ENCODE peak calls at places on chromosomes 1 and 21, in eight cellular contexts. O is AG10803, P is HFFc6, Q is fibroblast of lung, A is fibroblast of pulmonary artery, N is esophagus squamous epithelium, H is dorsolateral prefrontal cortex, E is fibroblast of the aortic adventitia. S is an unnamed sample.

GRCh38 chr1:38152351-38153082 is 105.9 kb upstream of the POU3F1 start:
- DNase-seq in Q (no peak), P (no peak), E (no peak), A (no peak), H (no peak), O (no peak), N (no peak), S (peak; percentile 54)

GRCh38 chr1:175663991-175664390 is 79.4 kb downstream of the TNR start:
- DNase-seq in P (no peak), O (no peak), H (no peak), E (no peak), N (no peak), Q (no peak), A (no peak), S (no peak)

GRCh38 chr1:67558449-67559193 is 126.4 kb upstream of the GADD45A start:
- DNase-seq in A (no peak), N (no peak), O (no peak), Q (no peak), P (no peak), H (no peak), E (no peak), S (no peak)

GRCh38 chr1:116537439-116537838 is 33.4 kb downstream of the CD58 start:
- DNase-seq in A (no peak), N (no peak), Q (peak; percentile 75), P (peak; percentile 63), H (no peak), E (no peak), O (peak; percentile 33), S (peak; percentile 95)

GRCh38 chr1:160308451-160309182 is 23.7 kb upstream of the PEX19 start:
- DNase-seq in Q (no peak), O (peak; percentile 42), N (no peak), H (no peak), A (peak; percentile 18), E (peak; percentile 18), P (no peak), S (no peak)

GRCh38 chr1:211198111-211198510 is 61.1 kb upstream of the RCOR3 start:
- DNase-seq in O (no peak), E (peak; percentile 67), A (peak; percentile 70), N (no peak), P (peak; percentile 26), H (no peak), Q (peak; percentile 3), S (peak; percentile 30)

GRCh38 chr1:41102208-41102607 is 80.7 kb upstream of the SLFNL1 start:
- DNase-seq in O (peak; percentile 98), H (no peak), E (peak; percentile 100), N (no peak), Q (peak; percentile 98), A (peak; percentile 98), P (peak; percentile 93), S (peak; percentile 90)

GRCh38 chr1:96865731-96866684 is 144.4 kb downstream of the PTBP2 start:
- DNase-seq in P (peak; percentile 98), O (peak; percentile 99), N (no peak), E (peak; percentile 99), H (no peak), Q (peak; percentile 100), A (peak; percentile 100), S (peak; percentile 97)

GRCh38 chr21:31780944-31781343 is 49.0 kb upstream of the SCAF4 start:
- DNase-seq in N (no peak), H (no peak), A (no peak), O (no peak), E (no peak), P (no peak), Q (no peak), S (peak; percentile 54)

GRCh38 chr1:32364836-32365235 is 2.5 kb downstream of the TSSK3 start:
- DNase-seq in P (no peak), A (no peak), O (no peak), N (no peak), E (no peak), Q (no peak), H (no peak), S (no peak)

GRCh38 chr21:17889171-17889570 is 70.0 kb upstream of the C21orf91 start:
- DNase-seq in E (no peak), P (no peak), O (no peak), A (no peak), N (no peak), Q (no peak), H (no peak), S (no peak)

GRCh38 chr1:97814804-97815203 is 106.0 kb downstream of the DPYD start:
- DNase-seq in A (no peak), E (no peak), H (no peak), N (no peak), P (no peak), O (no peak), Q (no peak), S (no peak)

DNA sequence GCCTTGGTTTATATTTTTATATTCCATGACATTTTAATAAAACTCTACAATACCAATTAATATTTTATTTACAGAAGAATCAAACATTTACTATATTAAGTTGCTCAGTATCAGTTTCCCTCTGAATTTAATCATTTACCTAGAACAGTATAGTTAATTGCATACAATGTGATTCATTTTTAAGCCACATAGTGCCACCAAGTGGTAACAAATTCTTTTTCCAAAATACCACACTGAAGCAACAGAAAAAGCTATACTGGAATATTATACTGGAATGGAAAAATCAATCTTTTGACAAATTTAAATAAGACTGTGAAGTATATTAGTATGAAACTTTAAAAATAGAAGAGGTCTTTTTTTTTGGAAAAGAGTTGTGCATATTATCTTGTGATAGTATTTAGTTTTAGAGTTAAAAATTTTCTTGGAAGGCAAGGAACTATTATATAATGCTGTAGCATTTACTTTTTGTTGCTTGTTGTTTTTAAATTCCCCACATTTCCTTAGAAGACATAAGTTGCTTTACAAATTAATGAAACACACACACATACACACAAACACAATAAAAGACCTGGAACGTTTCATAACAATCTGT is 57.3 kb downstream of the ZNF644 start:
- DNase-seq in Q (peak; percentile 46), P (peak; percentile 21), H (no peak), E (peak; percentile 41), O (peak; percentile 16), A (peak; percentile 45), N (no peak), S (peak; percentile 33)
- TF ChIP-seq CTCF in Q (no peak), P (peak; percentile 75), H (peak; percentile 75), E (peak; percentile 35), O (peak; percentile 45), A (peak; percentile 47), N (peak; percentile 21), S (peak; percentile 49)

GRCh38 chr1:9294910-9295636 is 2.4 kb downstream of the SPSB1 start:
- DNase-seq in P (peak; percentile 66), Q (peak; percentile 83), H (no peak), A (peak; percentile 73), N (no peak), O (peak; percentile 86), E (peak; percentile 79), S (no peak)
- TF ChIP-seq CTCF in P (peak; percentile 25), Q (peak; percentile 37), H (no peak), A (peak; percentile 12), N (no peak), O (peak; percentile 48), E (peak; percentile 25), S (no peak)

GRCh38 chr1:194105381-194105780 is 919.0 kb upstream of the B3GALT2 start:
- DNase-seq in Q (no peak), A (no peak), P (no peak), O (no peak), E (no peak), N (no peak), H (no peak), S (no peak)

GRCh38 chr1:194103516-194104246 is 917.3 kb upstream of the B3GALT2 start:
- DNase-seq in N (no peak), P (no peak), E (no peak), H (no peak), Q (no peak), A (no peak), O (no peak), S (no peak)

GRCh38 chr1:194104247-194104844 is 917.9 kb upstream of the B3GALT2 start:
- DNase-seq in Q (no peak), E (no peak), P (no peak), N (no peak), O (no peak), A (no peak), H (no peak), S (no peak)

GRCh38 chr1:194102607-194103006 is 916.2 kb upstream of the B3GALT2 start:
- DNase-seq in Q (no peak), H (no peak), E (no peak), O (no peak), P (peak; percentile 19), N (no peak), A (no peak), S (peak; percentile 16)
- TF ChIP-seq CTCF in Q (no peak), H (peak; percentile 28), E (no peak), O (no peak), P (peak; percentile 60), N (no peak), A (peak; percentile 16), S (no peak)

DNA sequence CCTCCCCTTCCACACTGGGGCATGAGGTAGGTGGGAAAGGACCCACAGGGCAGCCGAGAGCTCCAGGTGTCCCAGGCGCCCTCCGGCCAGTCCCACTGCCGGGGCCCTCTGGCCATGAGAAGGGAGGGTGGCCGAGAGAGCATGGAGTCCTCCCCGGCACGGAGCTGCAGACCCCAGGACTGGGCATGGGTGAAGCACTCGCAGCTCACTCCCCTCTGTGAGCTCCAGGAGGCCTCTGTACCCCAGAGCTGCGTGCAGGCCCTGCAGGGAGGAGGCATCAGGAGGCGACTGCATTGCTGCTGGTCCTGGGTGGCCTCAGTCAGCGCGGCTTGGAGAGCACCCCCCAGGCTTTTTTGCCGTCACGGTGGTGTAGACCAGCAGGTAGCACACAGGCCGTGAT is 80.1 kb upstream of the TTC34 start:
- DNase-seq in E (no peak), N (no peak), Q (no peak), H (no peak), P (no peak), O (no peak), A (no peak), S (no peak)
- TF ChIP-seq CTCF in E (no peak), N (no peak), Q (no peak), H (no peak), P (no peak), O (no peak), A (no peak), S (no peak)

DNA sequence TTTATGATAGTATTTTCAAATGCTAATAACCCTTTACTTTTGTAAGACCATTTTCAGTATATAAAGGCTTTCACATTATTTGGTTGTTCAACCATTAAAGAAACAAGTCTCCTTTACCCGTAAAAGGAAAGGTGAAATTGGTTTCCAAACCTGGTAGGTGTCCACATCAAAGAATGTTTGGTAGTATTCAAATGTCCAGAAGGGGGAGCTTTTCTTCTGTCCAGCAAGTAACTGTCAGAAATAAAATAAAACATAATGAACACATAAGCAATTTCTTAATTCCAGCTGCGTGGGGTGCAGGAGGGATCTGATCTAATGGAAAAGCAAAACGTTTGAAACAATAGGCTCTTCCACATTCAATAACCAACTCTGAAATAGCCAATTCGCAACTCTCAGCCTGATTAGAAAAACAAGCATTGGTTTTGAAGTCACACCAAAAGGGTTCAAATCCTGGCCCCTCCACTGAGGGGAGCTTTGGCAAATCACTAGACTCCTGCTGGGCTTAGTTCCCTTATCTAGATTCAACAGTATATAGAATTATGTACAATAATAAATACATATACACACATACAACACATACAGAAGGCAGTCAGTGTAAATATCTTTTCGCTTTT is 11.0 kb downstream of the YIPF1 start:
- DNase-seq in A (peak; percentile 75), Q (peak; percentile 80), E (peak; percentile 77), O (peak; percentile 70), N (no peak), H (no peak), P (peak; percentile 58), S (peak; percentile 59)
- TF ChIP-seq CTCF in A (peak; percentile 66), Q (peak; percentile 59), E (peak; percentile 70), O (peak; percentile 78), N (peak; percentile 55), H (peak; percentile 72), P (peak; percentile 89), S (peak; percentile 63)

S was measured in MCF 10A.